ENCODE peak calls at places on chromosomes 2 and 18, in five cellular contexts. One of them, this sample, is unnamed.

GRCh38 chr2:27323592-27324285 is 842 bp upstream of the MPV17 start:
- DNase-seq in PC-9: no peak
- DNase-seq in fibroblast of lung: no peak
- DNase-seq in HL-60: no peak
- DNase-seq in progenitor cell of endocrine pancreas: no peak
- DNase-seq in this sample: no peak

GRCh38 chr2:10400568-10400977 is 47.6 kb downstream of the ODC1 start:
- DNase-seq in fibroblast of lung: no peak
- DNase-seq in HL-60: peak
- DNase-seq in progenitor cell of endocrine pancreas: no peak
- DNase-seq in PC-9: peak
- DNase-seq in this sample: no peak

GRCh38 chr2:148614332-148615049 is 30.1 kb upstream of the EPC2 start:
- DNase-seq in fibroblast of lung: peak
- DNase-seq in PC-9: peak
- DNase-seq in HL-60: peak
- DNase-seq in progenitor cell of endocrine pancreas: no peak
- DNase-seq in this sample: no peak

GRCh38 chr2:67625671-67626070 is 228.5 kb downstream of the ETAA1 start:
- DNase-seq in PC-9: no peak
- DNase-seq in fibroblast of lung: peak
- DNase-seq in progenitor cell of endocrine pancreas: no peak
- DNase-seq in HL-60: no peak
- DNase-seq in this sample: no peak

GRCh38 chr2:113675885-113676284 is 48.8 kb downstream of the RABL2A start:
- DNase-seq in PC-9: no peak
- DNase-seq in fibroblast of lung: no peak
- DNase-seq in progenitor cell of endocrine pancreas: no peak
- DNase-seq in HL-60: no peak
- DNase-seq in this sample: no peak

GRCh38 chr2:215760526-215760925 is 252.8 kb downstream of the MREG start:
- DNase-seq in progenitor cell of endocrine pancreas: no peak
- DNase-seq in fibroblast of lung: peak
- DNase-seq in HL-60: no peak
- DNase-seq in PC-9: no peak
- DNase-seq in this sample: no peak

GRCh38 chr18:75128051-75128605 is 80.8 kb downstream of the PTGR3 start:
- DNase-seq in fibroblast of lung: no peak
- DNase-seq in progenitor cell of endocrine pancreas: no peak
- DNase-seq in HL-60: no peak
- DNase-seq in PC-9: no peak
- DNase-seq in this sample: no peak

GRCh38 chr2:99971326-99971965 is 170.9 kb downstream of the AFF3 start:
- DNase-seq in PC-9: no peak
- DNase-seq in HL-60: no peak
- DNase-seq in progenitor cell of endocrine pancreas: no peak
- DNase-seq in fibroblast of lung: peak
- DNase-seq in this sample: no peak

GRCh38 chr2:160910681-160911080 is 249.5 kb upstream of the TANK start:
- DNase-seq in PC-9: no peak
- DNase-seq in progenitor cell of endocrine pancreas: no peak
- DNase-seq in HL-60: no peak
- DNase-seq in fibroblast of lung: peak
- DNase-seq in this sample: no peak

GRCh38 chr18:46174317-46175039 is 70.3 kb downstream of the HAUS1 start:
- DNase-seq in HL-60: no peak
- DNase-seq in progenitor cell of endocrine pancreas: peak
- DNase-seq in PC-9: no peak
- DNase-seq in fibroblast of lung: peak
- DNase-seq in this sample: no peak

GRCh38 chr2:171554991-171555615 is 32.8 kb downstream of the CYBRD1 start:
- DNase-seq in progenitor cell of endocrine pancreas: no peak
- DNase-seq in PC-9: no peak
- DNase-seq in HL-60: no peak
- DNase-seq in fibroblast of lung: no peak
- DNase-seq in this sample: no peak

GRCh38 chr18:77339623-77340022 is 90.0 kb downstream of the GALR1 start:
- DNase-seq in progenitor cell of endocrine pancreas: no peak
- DNase-seq in fibroblast of lung: no peak
- DNase-seq in HL-60: no peak
- DNase-seq in PC-9: no peak
- DNase-seq in this sample: no peak

GRCh38 chr18:906416-907170 is 1.9 kb downstream of the ADCYAP1 start:
- DNase-seq in HL-60: no peak
- DNase-seq in progenitor cell of endocrine pancreas: no peak
- DNase-seq in fibroblast of lung: no peak
- DNase-seq in PC-9: no peak
- DNase-seq in this sample: no peak

GRCh38 chr2:226791056-226791486 is 8.5 kb downstream of the IRS1 start:
- DNase-seq in fibroblast of lung: peak
- DNase-seq in progenitor cell of endocrine pancreas: no peak
- DNase-seq in HL-60: no peak
- DNase-seq in PC-9: no peak
- DNase-seq in this sample: peak

GRCh38 chr18:57803119-57803969 is at the start of gene ATP8B1:
- DNase-seq in fibroblast of lung: peak
- DNase-seq in progenitor cell of endocrine pancreas: peak
- DNase-seq in HL-60: no peak
- DNase-seq in PC-9: peak
- DNase-seq in this sample: no peak

GRCh38 chr18:61643884-61644647 is 248.7 kb downstream of the RNF152 start:
- DNase-seq in fibroblast of lung: no peak
- DNase-seq in PC-9: no peak
- DNase-seq in progenitor cell of endocrine pancreas: no peak
- DNase-seq in HL-60: no peak
- DNase-seq in this sample: no peak

GRCh38 chr18:50879302-50880107 is 587 bp downstream of the ME2 start:
- DNase-seq in HL-60: no peak
- DNase-seq in progenitor cell of endocrine pancreas: no peak
- DNase-seq in PC-9: no peak
- DNase-seq in fibroblast of lung: peak
- DNase-seq in this sample: no peak

GRCh38 chr2:11242545-11243174 is 87.4 kb downstream of the SLC66A3 start:
- DNase-seq in progenitor cell of endocrine pancreas: no peak
- DNase-seq in PC-9: no peak
- DNase-seq in fibroblast of lung: no peak
- DNase-seq in HL-60: no peak
- DNase-seq in this sample: no peak

GRCh38 chr2:58896600-58896999 is 655.5 kb upstream of the FANCL start:
- DNase-seq in PC-9: no peak
- DNase-seq in HL-60: no peak
- DNase-seq in fibroblast of lung: peak
- DNase-seq in progenitor cell of endocrine pancreas: no peak
- DNase-seq in this sample: no peak

GRCh38 chr2:219253753-219254589 is at the start of gene TUBA4A:
- DNase-seq in PC-9: peak
- DNase-seq in fibroblast of lung: peak
- DNase-seq in HL-60: peak
- DNase-seq in progenitor cell of endocrine pancreas: peak
- DNase-seq in this sample: peak

GRCh38 chr2:133732982-133733670 is 164.9 kb upstream of the NCKAP5 start:
- DNase-seq in PC-9: no peak
- DNase-seq in progenitor cell of endocrine pancreas: no peak
- DNase-seq in HL-60: no peak
- DNase-seq in fibroblast of lung: peak
- DNase-seq in this sample: no peak

GRCh38 chr2:238818576-238818975 is 29.3 kb upstream of the TWIST2 start:
- DNase-seq in HL-60: no peak
- DNase-seq in PC-9: no peak
- DNase-seq in fibroblast of lung: no peak
- DNase-seq in progenitor cell of endocrine pancreas: no peak
- DNase-seq in this sample: no peak

GRCh38 chr2:11786592-11786991 is 40.2 kb downstream of the LPIN1 start:
- DNase-seq in PC-9: no peak
- DNase-seq in fibroblast of lung: no peak
- DNase-seq in progenitor cell of endocrine pancreas: no peak
- DNase-seq in HL-60: no peak
- DNase-seq in this sample: no peak

GRCh38 chr18:50944245-50944917 is 23.5 kb upstream of the ELAC1 start:
- DNase-seq in fibroblast of lung: peak
- DNase-seq in progenitor cell of endocrine pancreas: no peak
- DNase-seq in HL-60: no peak
- DNase-seq in PC-9: no peak
- DNase-seq in this sample: no peak

GRCh38 chr18:27985800-27986199 is 191.1 kb downstream of the CDH2 start:
- DNase-seq in HL-60: no peak
- DNase-seq in progenitor cell of endocrine pancreas: no peak
- DNase-seq in fibroblast of lung: no peak
- DNase-seq in PC-9: no peak
- DNase-seq in this sample: no peak

GRCh38 chr2:204825054-204825453 is 279.8 kb downstream of the PARD3B start:
- DNase-seq in fibroblast of lung: peak
- DNase-seq in PC-9: peak
- DNase-seq in progenitor cell of endocrine pancreas: no peak
- DNase-seq in HL-60: no peak
- DNase-seq in this sample: no peak

GRCh38 chr2:84991404-84992151 is 20.6 kb downstream of the KCMF1 start:
- DNase-seq in fibroblast of lung: peak
- DNase-seq in HL-60: no peak
- DNase-seq in PC-9: no peak
- DNase-seq in progenitor cell of endocrine pancreas: no peak
- DNase-seq in this sample: no peak

GRCh38 chr18:48982269-48982668 is 31.5 kb upstream of the SMAD7 start:
- DNase-seq in HL-60: no peak
- DNase-seq in progenitor cell of endocrine pancreas: no peak
- DNase-seq in PC-9: no peak
- DNase-seq in fibroblast of lung: no peak
- DNase-seq in this sample: no peak

GRCh38 chr2:171807130-171807529 is 86.9 kb downstream of the SLC25A12 start:
- DNase-seq in HL-60: no peak
- DNase-seq in PC-9: no peak
- DNase-seq in progenitor cell of endocrine pancreas: no peak
- DNase-seq in fibroblast of lung: peak
- DNase-seq in this sample: no peak

GRCh38 chr18:13684546-13684945 is 41.8 kb downstream of the FAM210A start:
- DNase-seq in fibroblast of lung: no peak
- DNase-seq in HL-60: no peak
- DNase-seq in PC-9: no peak
- DNase-seq in progenitor cell of endocrine pancreas: no peak
- DNase-seq in this sample: no peak

GRCh38 chr2:224319756-224320155 is 82.2 kb downstream of the FAM124B start:
- DNase-seq in fibroblast of lung: no peak
- DNase-seq in HL-60: no peak
- DNase-seq in progenitor cell of endocrine pancreas: no peak
- DNase-seq in PC-9: no peak
- DNase-seq in this sample: no peak
- TF ChIP-seq CTCF in fibroblast of lung: no peak
- TF ChIP-seq CTCF in HL-60: no peak
- TF ChIP-seq CTCF in progenitor cell of endocrine pancreas: no peak
- TF ChIP-seq CTCF in PC-9: no peak
- TF ChIP-seq CTCF in this sample: no peak

GRCh38 chr2:15829091-15829801 is 111.1 kb upstream of the MYCN start:
- DNase-seq in HL-60: no peak
- DNase-seq in progenitor cell of endocrine pancreas: no peak
- DNase-seq in PC-9: no peak
- DNase-seq in fibroblast of lung: no peak
- DNase-seq in this sample: no peak

GRCh38 chr2:15826273-15826717 is 114.1 kb upstream of the MYCN start:
- DNase-seq in PC-9: no peak
- DNase-seq in fibroblast of lung: no peak
- DNase-seq in progenitor cell of endocrine pancreas: no peak
- DNase-seq in HL-60: no peak
- DNase-seq in this sample: no peak

GRCh38 chr2:15829985-15830384 is 110.4 kb upstream of the MYCN start:
- DNase-seq in progenitor cell of endocrine pancreas: no peak
- DNase-seq in PC-9: no peak
- DNase-seq in fibroblast of lung: no peak
- DNase-seq in HL-60: no peak
- DNase-seq in this sample: no peak

GRCh38 chr2:15827001-15827400 is 113.3 kb upstream of the MYCN start:
- DNase-seq in progenitor cell of endocrine pancreas: no peak
- DNase-seq in HL-60: no peak
- DNase-seq in PC-9: no peak
- DNase-seq in fibroblast of lung: no peak
- DNase-seq in this sample: no peak

GRCh38 chr2:15828576-15828975 is 111.8 kb upstream of the MYCN start:
- DNase-seq in PC-9: no peak
- DNase-seq in fibroblast of lung: no peak
- DNase-seq in HL-60: no peak
- DNase-seq in progenitor cell of endocrine pancreas: no peak
- DNase-seq in this sample: no peak
- TF ChIP-seq CTCF in PC-9: no peak
- TF ChIP-seq CTCF in fibroblast of lung: no peak
- TF ChIP-seq CTCF in HL-60: no peak
- TF ChIP-seq CTCF in progenitor cell of endocrine pancreas: no peak
- TF ChIP-seq CTCF in this sample: no peak

GRCh38 chr2:75311521-75311920 is 112.2 kb upstream of the TACR1 start:
- DNase-seq in HL-60: no peak
- DNase-seq in progenitor cell of endocrine pancreas: no peak
- DNase-seq in fibroblast of lung: no peak
- DNase-seq in PC-9: no peak
- DNase-seq in this sample: no peak

GRCh38 chr2:75315436-75315835 is 116.1 kb upstream of the TACR1 start:
- DNase-seq in PC-9: no peak
- DNase-seq in HL-60: no peak
- DNase-seq in progenitor cell of endocrine pancreas: no peak
- DNase-seq in fibroblast of lung: no peak
- DNase-seq in this sample: no peak

GRCh38 chr2:75310915-75311314 is 111.6 kb upstream of the TACR1 start:
- DNase-seq in progenitor cell of endocrine pancreas: no peak
- DNase-seq in PC-9: peak
- DNase-seq in HL-60: no peak
- DNase-seq in fibroblast of lung: peak
- DNase-seq in this sample: no peak

GRCh38 chr2:75309596-75310290 is 110.4 kb upstream of the TACR1 start:
- DNase-seq in PC-9: no peak
- DNase-seq in fibroblast of lung: peak
- DNase-seq in progenitor cell of endocrine pancreas: no peak
- DNase-seq in HL-60: no peak
- DNase-seq in this sample: no peak

GRCh38 chr2:75311993-75312392 is 112.7 kb upstream of the TACR1 start:
- DNase-seq in HL-60: no peak
- DNase-seq in progenitor cell of endocrine pancreas: no peak
- DNase-seq in fibroblast of lung: no peak
- DNase-seq in PC-9: no peak
- DNase-seq in this sample: no peak
- TF ChIP-seq CTCF in HL-60: peak
- TF ChIP-seq CTCF in progenitor cell of endocrine pancreas: peak
- TF ChIP-seq CTCF in fibroblast of lung: no peak
- TF ChIP-seq CTCF in PC-9: no peak
- TF ChIP-seq CTCF in this sample: no peak

GRCh38 chr2:170530284-170530745 is 184.8 kb upstream of the SP5 start:
- DNase-seq in progenitor cell of endocrine pancreas: peak
- DNase-seq in HL-60: no peak
- DNase-seq in fibroblast of lung: peak
- DNase-seq in PC-9: peak
- DNase-seq in this sample: no peak
- TF ChIP-seq CTCF in progenitor cell of endocrine pancreas: peak
- TF ChIP-seq CTCF in HL-60: no peak
- TF ChIP-seq CTCF in fibroblast of lung: no peak
- TF ChIP-seq CTCF in PC-9: no peak
- TF ChIP-seq CTCF in this sample: no peak